ENCODE peak calls at places on chromosomes 2 and 18, in eight cellular contexts. One of them, this sample, is unnamed.
A peak's percentile ranks its signal among the peaks of the same experiment; 100 is the strongest.

GRCh38 chr2:177869912-177870311 is 202.7 kb downstream of the PDE11A start:
- DNase-seq in A549: no peak
- DNase-seq in HepG2: no peak
- DNase-seq in GM12878: no peak
- DNase-seq in stomach: no peak
- DNase-seq in suprapubic skin: no peak
- DNase-seq in sigmoid colon: no peak
- DNase-seq in K562: no peak
- DNase-seq in this sample: no peak

GRCh38 chr2:165013944-165014619 is 58.8 kb upstream of the SLC38A11 start:
- DNase-seq in A549: no peak
- DNase-seq in HepG2: no peak
- DNase-seq in GM12878: no peak
- DNase-seq in stomach: no peak
- DNase-seq in suprapubic skin: no peak
- DNase-seq in sigmoid colon: no peak
- DNase-seq in K562: no peak
- DNase-seq in this sample: no peak

GRCh38 chr2:66003931-66004330 is 431.0 kb upstream of the MEIS1 start:
- DNase-seq in A549: no peak
- DNase-seq in HepG2: no peak
- DNase-seq in GM12878: no peak
- DNase-seq in stomach: no peak
- DNase-seq in suprapubic skin: no peak
- DNase-seq in sigmoid colon: no peak
- DNase-seq in K562: no peak
- DNase-seq in this sample: no peak

GRCh38 chr2:200756618-200757321 is 54.9 kb upstream of the BZW1 start:
- DNase-seq in A549: peak; percentile 89
- DNase-seq in HepG2: peak; percentile 95
- DNase-seq in GM12878: no peak
- DNase-seq in stomach: no peak
- DNase-seq in suprapubic skin: no peak
- DNase-seq in sigmoid colon: no peak
- DNase-seq in K562: no peak
- DNase-seq in this sample: no peak

GRCh38 chr2:11767779-11768178 is 21.3 kb downstream of the LPIN1 start:
- DNase-seq in A549: no peak
- DNase-seq in HepG2: no peak
- DNase-seq in GM12878: no peak
- DNase-seq in stomach: no peak
- DNase-seq in suprapubic skin: no peak
- DNase-seq in sigmoid colon: no peak
- DNase-seq in K562: no peak
- DNase-seq in this sample: no peak

GRCh38 chr18:50172367-50172766 is 22.6 kb downstream of the MYO5B start:
- DNase-seq in A549: no peak
- DNase-seq in HepG2: no peak
- DNase-seq in GM12878: no peak
- DNase-seq in stomach: no peak
- DNase-seq in suprapubic skin: no peak
- DNase-seq in sigmoid colon: no peak
- DNase-seq in K562: no peak
- DNase-seq in this sample: no peak

GRCh38 chr2:44753552-44754285 is 187.8 kb upstream of the SIX3 start:
- DNase-seq in A549: no peak
- DNase-seq in HepG2: no peak
- DNase-seq in GM12878: peak; percentile 64
- DNase-seq in stomach: no peak
- DNase-seq in suprapubic skin: no peak
- DNase-seq in sigmoid colon: no peak
- DNase-seq in K562: no peak
- DNase-seq in this sample: no peak

GRCh38 chr2:76599732-76600368 is 889.1 kb upstream of the GCFC2 start:
- DNase-seq in A549: peak; percentile 81
- DNase-seq in HepG2: peak; percentile 93
- DNase-seq in GM12878: peak; percentile 43
- DNase-seq in stomach: peak; percentile 60
- DNase-seq in suprapubic skin: no peak
- DNase-seq in sigmoid colon: no peak
- DNase-seq in K562: peak; percentile 42
- DNase-seq in this sample: peak; percentile 71

GRCh38 chr2:235614900-235615712 is 121.3 kb downstream of the AGAP1 start:
- DNase-seq in A549: no peak
- DNase-seq in HepG2: peak; percentile 53
- DNase-seq in GM12878: no peak
- DNase-seq in stomach: no peak
- DNase-seq in suprapubic skin: peak; percentile 93
- DNase-seq in sigmoid colon: peak; percentile 87
- DNase-seq in K562: no peak
- DNase-seq in this sample: no peak

GRCh38 chr2:7044253-7045250 is 127.3 kb downstream of the RNF144A start:
- DNase-seq in A549: peak; percentile 57
- DNase-seq in HepG2: peak; percentile 48
- DNase-seq in GM12878: peak; percentile 16
- DNase-seq in stomach: peak; percentile 79
- DNase-seq in suprapubic skin: no peak
- DNase-seq in sigmoid colon: peak; percentile 85
- DNase-seq in K562: peak; percentile 83
- DNase-seq in this sample: peak; percentile 80

GRCh38 chr2:20626698-20627471 is 24.0 kb downstream of the HS1BP3 start:
- DNase-seq in A549: no peak
- DNase-seq in HepG2: no peak
- DNase-seq in GM12878: no peak
- DNase-seq in stomach: no peak
- DNase-seq in suprapubic skin: peak; percentile 55
- DNase-seq in sigmoid colon: peak; percentile 66
- DNase-seq in K562: no peak
- DNase-seq in this sample: no peak

GRCh38 chr18:58966704-58967103 is 102.0 kb downstream of the ZNF532 start:
- DNase-seq in A549: no peak
- DNase-seq in HepG2: no peak
- DNase-seq in GM12878: no peak
- DNase-seq in stomach: no peak
- DNase-seq in suprapubic skin: no peak
- DNase-seq in sigmoid colon: no peak
- DNase-seq in K562: no peak
- DNase-seq in this sample: no peak
- TF ChIP-seq EP300 in A549: no peak
- TF ChIP-seq EP300 in HepG2: no peak
- TF ChIP-seq EP300 in GM12878: no peak
- TF ChIP-seq EP300 in stomach: no peak
- TF ChIP-seq EP300 in suprapubic skin: no peak
- TF ChIP-seq EP300 in sigmoid colon: no peak
- TF ChIP-seq EP300 in K562: no peak
- TF ChIP-seq EP300 in this sample: no peak

GRCh38 chr2:3036432-3037125 is 341.0 kb downstream of the EIPR1 start:
- DNase-seq in A549: no peak
- DNase-seq in HepG2: no peak
- DNase-seq in GM12878: no peak
- DNase-seq in stomach: no peak
- DNase-seq in suprapubic skin: no peak
- DNase-seq in sigmoid colon: no peak
- DNase-seq in K562: no peak
- DNase-seq in this sample: no peak
- TF ChIP-seq EP300 in A549: no peak
- TF ChIP-seq EP300 in HepG2: no peak
- TF ChIP-seq EP300 in GM12878: no peak
- TF ChIP-seq EP300 in stomach: no peak
- TF ChIP-seq EP300 in suprapubic skin: no peak
- TF ChIP-seq EP300 in sigmoid colon: no peak
- TF ChIP-seq EP300 in K562: no peak
- TF ChIP-seq EP300 in this sample: no peak

GRCh38 chr2:150156940-150157339 is 330.5 kb downstream of the RND3 start:
- DNase-seq in A549: no peak
- DNase-seq in HepG2: no peak
- DNase-seq in GM12878: no peak
- DNase-seq in stomach: no peak
- DNase-seq in suprapubic skin: no peak
- DNase-seq in sigmoid colon: no peak
- DNase-seq in K562: no peak
- DNase-seq in this sample: no peak

GRCh38 chr2:150156415-150156814 is 331.1 kb downstream of the RND3 start:
- DNase-seq in A549: no peak
- DNase-seq in HepG2: no peak
- DNase-seq in GM12878: no peak
- DNase-seq in stomach: no peak
- DNase-seq in suprapubic skin: no peak
- DNase-seq in sigmoid colon: no peak
- DNase-seq in K562: no peak
- DNase-seq in this sample: no peak

GRCh38 chr2:150152240-150152639 is 335.2 kb downstream of the RND3 start:
- DNase-seq in A549: no peak
- DNase-seq in HepG2: no peak
- DNase-seq in GM12878: no peak
- DNase-seq in stomach: no peak
- DNase-seq in suprapubic skin: no peak
- DNase-seq in sigmoid colon: no peak
- DNase-seq in K562: no peak
- DNase-seq in this sample: no peak

GRCh38 chr2:150154308-150154797 is 333.1 kb downstream of the RND3 start:
- DNase-seq in A549: no peak
- DNase-seq in HepG2: no peak
- DNase-seq in GM12878: no peak
- DNase-seq in stomach: no peak
- DNase-seq in suprapubic skin: no peak
- DNase-seq in sigmoid colon: no peak
- DNase-seq in K562: no peak
- DNase-seq in this sample: no peak

DNA sequence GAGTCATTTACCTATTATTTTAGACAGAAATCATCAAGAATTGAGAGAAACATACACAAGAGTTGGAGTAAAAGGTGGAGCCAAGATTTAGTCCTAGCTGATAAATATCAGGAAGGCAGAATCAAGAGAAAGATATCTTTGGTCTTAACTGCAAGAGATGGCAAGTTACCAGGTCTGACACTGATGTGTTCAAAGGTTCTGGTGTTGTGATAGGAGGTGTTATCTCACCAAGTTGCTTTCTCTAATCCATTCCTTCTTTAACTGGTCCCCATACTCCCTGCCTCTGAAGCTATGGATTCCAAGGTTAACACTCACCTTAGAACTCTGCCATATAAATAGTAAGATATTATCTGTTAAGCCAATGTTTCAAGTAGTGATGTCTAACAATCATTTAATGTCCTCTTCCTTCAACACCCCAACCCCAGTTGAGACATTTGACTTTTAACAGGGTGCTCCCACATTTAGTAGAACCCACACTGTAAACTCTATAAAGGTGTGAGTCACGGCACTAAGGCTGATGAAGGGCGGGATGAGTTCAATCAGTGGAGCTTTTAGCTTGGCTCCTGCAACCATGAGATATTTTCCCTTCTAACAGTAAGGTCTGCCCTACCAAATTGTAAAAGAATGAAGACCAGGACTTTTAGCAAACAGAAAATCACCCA is 333.7 kb downstream of the RND3 start:
- DNase-seq in A549: no peak
- DNase-seq in HepG2: no peak
- DNase-seq in GM12878: no peak
- DNase-seq in stomach: no peak
- DNase-seq in suprapubic skin: no peak
- DNase-seq in sigmoid colon: no peak
- DNase-seq in K562: no peak
- DNase-seq in this sample: no peak
- TF ChIP-seq EP300 in A549: no peak
- TF ChIP-seq EP300 in HepG2: no peak
- TF ChIP-seq EP300 in GM12878: no peak
- TF ChIP-seq EP300 in stomach: no peak
- TF ChIP-seq EP300 in suprapubic skin: no peak
- TF ChIP-seq EP300 in sigmoid colon: no peak
- TF ChIP-seq EP300 in K562: no peak
- TF ChIP-seq EP300 in this sample: no peak

DNA sequence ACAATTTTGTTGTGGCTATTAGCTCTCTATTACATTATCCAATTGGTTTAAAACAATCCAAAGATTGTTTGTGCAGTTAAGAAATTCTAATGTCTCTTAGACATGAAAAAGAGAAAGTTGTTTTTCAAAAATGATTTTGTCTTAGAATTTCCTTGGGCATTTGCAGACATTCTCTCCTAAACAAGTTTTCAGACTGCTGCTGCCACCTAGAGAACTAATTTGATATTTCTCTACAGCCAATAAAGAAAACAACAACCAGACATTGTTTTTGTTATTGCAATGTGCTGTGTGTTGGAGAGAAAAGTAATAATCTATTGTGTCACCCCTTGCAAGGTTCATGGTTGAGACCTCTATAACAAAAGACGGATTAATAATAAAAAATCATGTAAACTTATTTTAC is 119.0 kb upstream of the SYT4 start:
- DNase-seq in A549: peak; percentile 5
- DNase-seq in HepG2: no peak
- DNase-seq in GM12878: no peak
- DNase-seq in stomach: no peak
- DNase-seq in suprapubic skin: no peak
- DNase-seq in sigmoid colon: no peak
- DNase-seq in K562: no peak
- DNase-seq in this sample: no peak
- TF ChIP-seq EP300 in A549: no peak
- TF ChIP-seq EP300 in HepG2: no peak
- TF ChIP-seq EP300 in GM12878: no peak
- TF ChIP-seq EP300 in stomach: no peak
- TF ChIP-seq EP300 in suprapubic skin: no peak
- TF ChIP-seq EP300 in sigmoid colon: no peak
- TF ChIP-seq EP300 in K562: no peak
- TF ChIP-seq EP300 in this sample: no peak

DNA sequence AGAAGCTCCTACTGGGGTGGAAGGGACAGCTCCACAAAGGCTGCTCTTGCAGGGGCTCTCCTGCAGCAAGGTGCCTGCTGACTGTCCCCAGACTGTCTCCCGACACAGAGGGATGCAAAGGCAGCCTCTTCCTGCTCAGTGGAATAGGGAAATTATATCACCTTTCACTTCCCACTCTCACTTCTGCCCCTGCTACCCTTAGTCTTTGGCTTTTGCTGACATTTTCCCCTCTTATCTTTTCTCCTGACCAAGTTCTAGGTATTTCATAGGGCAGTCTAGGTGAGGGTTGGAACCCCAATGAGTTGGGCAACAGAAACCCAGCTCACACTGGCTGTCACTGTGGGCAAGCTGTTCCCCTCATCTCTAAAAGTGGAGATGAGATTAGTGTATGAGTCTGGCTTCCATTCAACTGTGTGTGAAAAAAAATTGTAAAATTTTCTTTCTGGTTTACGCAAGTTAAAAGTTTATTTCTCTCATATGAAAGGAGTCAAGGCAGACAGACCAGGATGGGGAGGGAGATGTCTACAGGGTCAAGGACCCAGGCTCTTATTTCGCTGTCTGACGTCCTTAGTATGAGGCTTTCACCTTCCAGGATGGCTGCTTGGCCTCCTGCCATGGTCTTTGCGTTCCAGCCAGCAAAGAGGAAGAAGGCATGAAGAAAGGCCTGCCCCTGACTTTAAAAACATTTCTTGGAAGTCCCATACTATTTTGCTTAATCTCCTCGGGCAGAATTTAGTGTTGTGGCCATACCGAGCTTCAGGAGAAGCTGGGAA is 7.5 kb upstream of the MOCOS start:
- DNase-seq in A549: no peak
- DNase-seq in HepG2: no peak
- DNase-seq in GM12878: no peak
- DNase-seq in stomach: peak; percentile 82
- DNase-seq in suprapubic skin: no peak
- DNase-seq in sigmoid colon: peak; percentile 90
- DNase-seq in K562: no peak
- DNase-seq in this sample: no peak
- TF ChIP-seq EP300 in A549: no peak
- TF ChIP-seq EP300 in HepG2: no peak
- TF ChIP-seq EP300 in GM12878: no peak
- TF ChIP-seq EP300 in stomach: no peak
- TF ChIP-seq EP300 in suprapubic skin: no peak
- TF ChIP-seq EP300 in sigmoid colon: no peak
- TF ChIP-seq EP300 in K562: no peak
- TF ChIP-seq EP300 in this sample: no peak

This sample was measured in H1.